ENCODE peak calls at places on chromosomes 2 and 18, in seven cellular contexts. U is HCT116, T is K562, A is HepG2, L is H1, M is SK-N-SH, C is GM12878. J is an unnamed sample.

GRCh38 chr2:219296631-219297391 is 12.4 kb downstream of the PTPRN start:
- DNase-seq in U (no peak), T (no peak), A (no peak), L (no peak), M (no peak), C (no peak), J (no peak)

GRCh38 chr2:168346725-168347477 is 99.5 kb upstream of the STK39 start:
- DNase-seq in U (peak; percentile 53), T (peak; percentile 72), A (peak; percentile 62), L (peak; percentile 33), M (peak; percentile 69), C (peak; percentile 45), J (peak; percentile 4)

GRCh38 chr2:7627587-7627986 is 710.4 kb downstream of the RNF144A start:
- DNase-seq in U (no peak), T (no peak), A (no peak), L (no peak), M (no peak), C (no peak), J (no peak)

GRCh38 chr2:149087751-149088150 is 49.3 kb downstream of the LYPD6B start:
- DNase-seq in U (no peak), T (no peak), A (no peak), L (no peak), M (no peak), C (no peak), J (no peak)

GRCh38 chr2:200787351-200788128 is 24.2 kb upstream of the BZW1 start:
- DNase-seq in U (no peak), T (no peak), A (no peak), L (no peak), M (no peak), C (no peak), J (no peak)

GRCh38 chr2:109545828-109546713 is 67.7 kb downstream of the SEPTIN10 start:
- DNase-seq in U (peak; percentile 28), T (peak; percentile 48), A (peak; percentile 63), L (peak; percentile 29), M (peak; percentile 59), C (peak; percentile 39), J (peak; percentile 11)

GRCh38 chr18:35470440-35470839 is 27.3 kb downstream of the INO80C start:
- DNase-seq in U (no peak), T (no peak), A (no peak), L (no peak), M (no peak), C (no peak), J (no peak)

GRCh38 chr2:204791230-204791629 is 246.0 kb downstream of the PARD3B start:
- DNase-seq in U (no peak), T (no peak), A (no peak), L (no peak), M (no peak), C (no peak), J (no peak)

GRCh38 chr2:84838434-84839145 is 42.3 kb downstream of the TRABD2A start:
- DNase-seq in U (no peak), T (no peak), A (no peak), L (no peak), M (no peak), C (no peak), J (no peak)

GRCh38 chr2:44825702-44826101 is 115.8 kb upstream of the SIX3 start:
- DNase-seq in U (no peak), T (no peak), A (no peak), L (no peak), M (no peak), C (no peak), J (no peak)

GRCh38 chr2:141015339-141016047 is 1115.3 kb downstream of the LRP1B start:
- DNase-seq in U (no peak), T (no peak), A (no peak), L (no peak), M (no peak), C (no peak), J (no peak)

GRCh38 chr2:162968306-162968705 is 129.7 kb upstream of the KCNH7 start:
- DNase-seq in U (no peak), T (no peak), A (no peak), L (no peak), M (no peak), C (no peak), J (no peak)

GRCh38 chr18:35983818-35984217 is 11.3 kb downstream of the RMP24 start:
- DNase-seq in U (no peak), T (no peak), A (no peak), L (no peak), M (no peak), C (no peak), J (no peak)

GRCh38 chr2:168912466-168913170 is 11.5 kb downstream of the G6PC2 start:
- DNase-seq in U (no peak), T (no peak), A (no peak), L (no peak), M (peak; percentile 79), C (no peak), J (no peak)

GRCh38 chr2:182020319-182021055 is 34.8 kb downstream of the PPP1R1C start:
- DNase-seq in U (no peak), T (no peak), A (no peak), L (no peak), M (no peak), C (no peak), J (no peak)

GRCh38 chr2:45930396-45930792 is 278.9 kb downstream of the PRKCE start:
- DNase-seq in U (no peak), T (no peak), A (no peak), L (no peak), M (no peak), C (no peak), J (no peak)

GRCh38 chr2:96759548-96759947 is 1.2 kb upstream of the CNNM4 start:
- DNase-seq in U (no peak), T (no peak), A (no peak), L (no peak), M (no peak), C (no peak), J (no peak)

GRCh38 chr2:96762529-96763253 is 2.0 kb downstream of the CNNM4 start:
- DNase-seq in U (no peak), T (no peak), A (no peak), L (no peak), M (no peak), C (no peak), J (no peak)

GRCh38 chr2:96758987-96759386 is 1.7 kb upstream of the CNNM4 start:
- DNase-seq in U (no peak), T (no peak), A (no peak), L (no peak), M (no peak), C (no peak), J (no peak)

GRCh38 chr2:96760036-96760985 is at the start of gene CNNM4:
- DNase-seq in U (peak; percentile 84), T (peak; percentile 96), A (peak; percentile 88), L (peak; percentile 80), M (peak; percentile 97), C (peak; percentile 61), J (peak; percentile 80)

DNA sequence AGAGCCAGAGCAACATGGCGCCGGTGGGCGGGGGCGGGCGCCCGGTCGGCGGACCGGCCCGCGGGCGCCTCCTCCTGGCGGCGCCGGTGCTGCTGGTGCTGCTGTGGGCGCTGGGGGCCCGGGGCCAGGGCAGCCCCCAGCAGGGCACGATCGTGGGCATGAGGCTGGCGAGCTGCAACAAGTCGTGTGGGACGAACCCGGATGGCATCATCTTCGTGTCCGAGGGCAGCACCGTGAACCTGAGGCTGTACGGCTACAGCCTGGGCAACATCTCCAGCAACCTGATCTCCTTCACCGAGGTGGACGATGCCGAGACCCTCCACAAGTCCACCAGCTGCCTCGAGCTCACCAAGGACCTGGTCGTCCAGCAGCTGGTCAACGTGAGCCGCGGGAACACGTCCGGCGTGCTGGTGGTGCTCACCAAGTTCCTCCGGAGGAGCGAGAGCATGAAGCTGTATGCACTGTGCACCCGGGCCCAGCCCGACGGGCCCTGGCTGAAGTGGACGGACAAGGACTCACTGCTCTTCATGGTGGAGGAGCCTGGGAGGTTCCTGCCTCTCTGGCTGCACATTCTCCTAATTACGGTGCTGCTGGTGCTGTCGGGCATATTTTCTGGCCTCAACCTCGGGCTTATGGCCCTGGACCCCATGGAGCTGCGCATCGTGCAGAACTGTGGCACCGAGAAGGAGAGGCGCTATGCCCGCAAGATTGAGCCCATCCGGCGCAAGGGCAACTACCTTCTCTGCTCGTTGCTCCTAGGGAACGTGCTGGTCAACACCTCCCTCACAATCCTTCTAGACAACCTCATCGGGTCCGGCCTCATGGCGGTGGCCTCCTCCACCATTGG is 507 bp downstream of the CNNM4 start:
- DNase-seq in U (no peak), T (peak; percentile 44), A (peak; percentile 33), L (no peak), M (no peak), C (no peak), J (no peak)
- TF ChIP-seq JUND in U (no peak), T (no peak), A (no peak), L (no peak), M (no peak), C (no peak), J (no peak)

DNA sequence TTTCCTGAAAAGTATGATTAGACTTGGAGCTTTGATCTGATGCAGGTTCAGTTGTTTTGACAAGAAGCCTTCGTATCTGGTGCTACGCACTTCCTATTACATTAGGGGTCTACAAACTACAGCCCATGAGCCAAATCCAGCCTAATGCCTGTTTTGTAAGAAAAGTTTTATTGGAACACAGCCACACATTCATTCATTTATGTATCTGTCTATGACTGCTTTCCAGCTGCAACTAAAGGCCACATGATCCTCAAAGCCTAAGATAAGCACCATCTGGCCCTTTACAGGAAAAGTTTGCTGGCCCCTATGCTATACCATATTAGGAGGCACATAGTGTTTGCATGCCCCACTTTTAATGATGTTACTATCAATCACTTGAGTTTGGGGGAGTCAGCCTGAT is 26.0 kb downstream of the EIF2AK3 start:
- DNase-seq in U (no peak), T (no peak), A (no peak), L (no peak), M (peak; percentile 28), C (no peak), J (no peak)
- TF ChIP-seq JUND in U (no peak), T (no peak), A (no peak), L (no peak), M (no peak), C (no peak), J (no peak)

GRCh38 chr2:122029456-122029855 is 274.0 kb downstream of the TSN start:
- DNase-seq in U (no peak), T (no peak), A (no peak), L (no peak), M (no peak), C (no peak), J (no peak)
- TF ChIP-seq JUND in U (no peak), T (no peak), A (no peak), L (no peak), M (no peak), C (no peak), J (no peak)

GRCh38 chr2:62303818-62304217 is 107.9 kb downstream of the B3GNT2 start:
- DNase-seq in U (no peak), T (no peak), A (no peak), L (no peak), M (no peak), C (peak; percentile 91), J (no peak)
- TF ChIP-seq JUND in U (no peak), T (no peak), A (no peak), L (no peak), M (no peak), C (no peak), J (no peak)

DNA sequence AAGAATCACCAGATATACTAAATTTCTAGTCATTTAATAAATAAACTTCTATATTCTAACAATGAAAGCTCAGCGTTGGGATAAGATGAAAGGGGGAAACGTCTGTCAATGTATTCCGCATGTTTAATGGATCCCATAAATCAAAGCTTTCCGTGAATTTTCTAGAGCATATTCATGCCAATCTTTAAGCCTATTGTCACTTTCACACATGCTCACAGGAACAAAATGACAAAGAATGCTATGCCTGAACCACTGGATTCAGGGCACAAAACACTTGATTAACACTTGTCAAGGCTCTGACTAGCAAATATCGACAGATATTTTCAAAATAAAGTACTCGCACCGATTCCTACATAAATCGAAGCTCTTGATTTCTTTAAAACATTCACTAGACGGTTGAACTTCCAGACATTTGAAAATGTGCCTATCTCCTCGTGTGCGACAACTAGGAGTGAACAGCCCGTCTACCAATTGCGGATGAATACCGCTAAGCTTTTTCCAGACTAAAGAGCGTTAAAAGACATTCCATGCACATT is 1.8 kb downstream of the TLK1 start:
- DNase-seq in U (no peak), T (no peak), A (no peak), L (no peak), M (peak; percentile 27), C (no peak), J (peak; percentile 26)
- TF ChIP-seq JUND in U (no peak), T (no peak), A (no peak), L (no peak), M (no peak), C (no peak), J (no peak)